ENCODE peak calls at places on chromosomes 3 and 15, in six cellular contexts. One of them, this sample, is unnamed.

GRCh38 chr3:142444343-142444742 is 3.5 kb downstream of the XRN1 start:
- DNase-seq in CD8-positive, alpha-beta T cell: no peak
- DNase-seq in endothelial cell of umbilical vein: no peak
- DNase-seq in left ventricle myocardium inferior: no peak
- DNase-seq in neuronal stem cell: no peak
- DNase-seq in CD8-positive, alpha-beta memory T cell: no peak
- DNase-seq in this sample: no peak

GRCh38 chr15:44501768-44502366 is 35.1 kb upstream of the EIF3J start:
- DNase-seq in CD8-positive, alpha-beta T cell: no peak
- DNase-seq in endothelial cell of umbilical vein: peak; percentile 50
- DNase-seq in left ventricle myocardium inferior: no peak
- DNase-seq in neuronal stem cell: peak; percentile 1
- DNase-seq in CD8-positive, alpha-beta memory T cell: peak; percentile 13
- DNase-seq in this sample: peak; percentile 31

GRCh38 chr15:61383421-61383820 is 154.3 kb upstream of the RORA start:
- DNase-seq in CD8-positive, alpha-beta T cell: no peak
- DNase-seq in endothelial cell of umbilical vein: no peak
- DNase-seq in left ventricle myocardium inferior: no peak
- DNase-seq in neuronal stem cell: no peak
- DNase-seq in CD8-positive, alpha-beta memory T cell: no peak
- DNase-seq in this sample: no peak

GRCh38 chr15:77064539-77065308 is 6.2 kb downstream of the TSPAN3 start:
- DNase-seq in CD8-positive, alpha-beta T cell: no peak
- DNase-seq in endothelial cell of umbilical vein: peak; percentile 86
- DNase-seq in left ventricle myocardium inferior: no peak
- DNase-seq in neuronal stem cell: no peak
- DNase-seq in CD8-positive, alpha-beta memory T cell: no peak
- DNase-seq in this sample: peak; percentile 56

GRCh38 chr3:166274996-166275395 is 437.8 kb upstream of the BCHE start:
- DNase-seq in CD8-positive, alpha-beta T cell: no peak
- DNase-seq in endothelial cell of umbilical vein: no peak
- DNase-seq in left ventricle myocardium inferior: no peak
- DNase-seq in neuronal stem cell: no peak
- DNase-seq in CD8-positive, alpha-beta memory T cell: no peak
- DNase-seq in this sample: no peak

GRCh38 chr3:100254168-100254777 is 6.5 kb upstream of the TBC1D23 start:
- DNase-seq in CD8-positive, alpha-beta T cell: peak; percentile 15
- DNase-seq in endothelial cell of umbilical vein: peak; percentile 75
- DNase-seq in left ventricle myocardium inferior: peak; percentile 29
- DNase-seq in neuronal stem cell: peak; percentile 54
- DNase-seq in CD8-positive, alpha-beta memory T cell: peak; percentile 15
- DNase-seq in this sample: peak; percentile 54

GRCh38 chr3:71998995-71999673 is 214.2 kb upstream of the PROK2 start:
- DNase-seq in CD8-positive, alpha-beta T cell: no peak
- DNase-seq in endothelial cell of umbilical vein: no peak
- DNase-seq in left ventricle myocardium inferior: no peak
- DNase-seq in neuronal stem cell: no peak
- DNase-seq in CD8-positive, alpha-beta memory T cell: no peak
- DNase-seq in this sample: no peak

GRCh38 chr15:70149667-70150404 is 52.1 kb upstream of the TLE3 start:
- DNase-seq in CD8-positive, alpha-beta T cell: no peak
- DNase-seq in endothelial cell of umbilical vein: no peak
- DNase-seq in left ventricle myocardium inferior: no peak
- DNase-seq in neuronal stem cell: no peak
- DNase-seq in CD8-positive, alpha-beta memory T cell: no peak
- DNase-seq in this sample: no peak

GRCh38 chr3:58776231-58776630 is 109.7 kb upstream of the FAM3D start:
- DNase-seq in CD8-positive, alpha-beta T cell: no peak
- DNase-seq in endothelial cell of umbilical vein: no peak
- DNase-seq in left ventricle myocardium inferior: no peak
- DNase-seq in neuronal stem cell: no peak
- DNase-seq in CD8-positive, alpha-beta memory T cell: no peak
- DNase-seq in this sample: no peak

GRCh38 chr15:88745075-88745474 is 58.2 kb upstream of the ACAN start:
- DNase-seq in CD8-positive, alpha-beta T cell: no peak
- DNase-seq in endothelial cell of umbilical vein: peak; percentile 53
- DNase-seq in left ventricle myocardium inferior: no peak
- DNase-seq in neuronal stem cell: no peak
- DNase-seq in CD8-positive, alpha-beta memory T cell: no peak
- DNase-seq in this sample: no peak

GRCh38 chr15:75233504-75234190 is 24.5 kb upstream of the GOLGA6C start:
- DNase-seq in CD8-positive, alpha-beta T cell: no peak
- DNase-seq in endothelial cell of umbilical vein: no peak
- DNase-seq in left ventricle myocardium inferior: peak; percentile 10
- DNase-seq in neuronal stem cell: no peak
- DNase-seq in CD8-positive, alpha-beta memory T cell: no peak
- DNase-seq in this sample: no peak

GRCh38 chr3:141798455-141798854 is 35.2 kb downstream of the GRK7 start:
- DNase-seq in CD8-positive, alpha-beta T cell: no peak
- DNase-seq in endothelial cell of umbilical vein: no peak
- DNase-seq in left ventricle myocardium inferior: peak; percentile 36
- DNase-seq in neuronal stem cell: no peak
- DNase-seq in CD8-positive, alpha-beta memory T cell: no peak
- DNase-seq in this sample: no peak

DNA sequence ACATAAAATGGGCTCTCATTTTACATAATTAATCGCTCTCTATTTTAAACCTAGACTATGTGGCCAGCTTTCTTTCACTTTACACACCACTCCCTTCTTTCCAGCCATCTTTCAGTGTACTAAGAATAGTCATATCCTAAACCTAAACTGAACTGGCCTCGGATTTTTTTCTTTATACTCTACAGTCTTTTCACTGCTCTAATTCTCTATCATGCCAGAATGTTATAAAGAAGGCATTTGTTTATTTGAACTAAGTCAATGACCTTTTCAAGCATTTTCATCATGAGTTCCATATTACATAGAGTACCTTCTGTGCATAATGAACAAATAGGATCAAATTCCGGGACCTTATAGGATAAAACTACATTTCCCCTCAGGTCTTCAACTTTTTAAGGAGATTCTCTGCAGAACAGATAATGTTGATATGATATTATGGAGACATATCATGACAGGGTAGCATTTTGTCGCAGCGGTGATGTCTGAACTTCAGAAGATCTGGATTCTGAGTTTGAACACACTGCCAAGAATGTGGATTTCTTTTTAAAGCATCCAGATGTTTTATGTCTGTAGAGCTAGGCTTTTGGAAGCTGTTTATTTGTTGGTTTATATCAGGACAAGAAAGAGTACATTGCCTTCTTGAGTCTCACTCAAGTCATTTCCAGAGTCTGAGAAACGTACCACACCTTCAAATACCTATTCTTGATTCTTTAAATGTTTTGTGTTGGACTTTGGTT is 1047.3 kb downstream of the MCTP2 start:
- DNase-seq in CD8-positive, alpha-beta T cell: no peak
- DNase-seq in endothelial cell of umbilical vein: no peak
- DNase-seq in left ventricle myocardium inferior: no peak
- DNase-seq in neuronal stem cell: no peak
- DNase-seq in CD8-positive, alpha-beta memory T cell: no peak
- DNase-seq in this sample: no peak
- H3K27ac ChIP-seq in CD8-positive, alpha-beta T cell: no peak overlapping the region
- H3K27ac ChIP-seq in endothelial cell of umbilical vein: no peak overlapping the region
- H3K27ac ChIP-seq in left ventricle myocardium inferior: peak overlapping the region; percentile 51
- H3K27ac ChIP-seq in neuronal stem cell: no peak overlapping the region
- H3K27ac ChIP-seq in CD8-positive, alpha-beta memory T cell: no peak overlapping the region
- H3K27ac ChIP-seq in this sample: no peak overlapping the region

GRCh38 chr3:114572364-114573062 is 278.7 kb downstream of the TIGIT start:
- DNase-seq in CD8-positive, alpha-beta T cell: no peak
- DNase-seq in endothelial cell of umbilical vein: no peak
- DNase-seq in left ventricle myocardium inferior: no peak
- DNase-seq in neuronal stem cell: no peak
- DNase-seq in CD8-positive, alpha-beta memory T cell: no peak
- DNase-seq in this sample: no peak
- H3K4me1 ChIP-seq in CD8-positive, alpha-beta T cell: no peaks in the 10 kb centered on the region
- H3K4me1 ChIP-seq in endothelial cell of umbilical vein: peaks cover 10% of the 10 kb centered on the region
- H3K4me1 ChIP-seq in left ventricle myocardium inferior: peaks cover 86% of the 10 kb centered on the region
- H3K4me1 ChIP-seq in neuronal stem cell: peaks cover 4% of the 10 kb centered on the region
- H3K4me1 ChIP-seq in CD8-positive, alpha-beta memory T cell: no peaks in the 10 kb centered on the region
- H3K4me1 ChIP-seq in this sample: peaks cover 2% of the 10 kb centered on the region

GRCh38 chr3:90010341-90010740 is 902.9 kb downstream of the EPHA3 start:
- DNase-seq in CD8-positive, alpha-beta T cell: no peak
- DNase-seq in endothelial cell of umbilical vein: no peak
- DNase-seq in left ventricle myocardium inferior: no peak
- DNase-seq in neuronal stem cell: no peak
- DNase-seq in CD8-positive, alpha-beta memory T cell: no peak
- DNase-seq in this sample: no peak

GRCh38 chr3:90011596-90011995 is 904.2 kb downstream of the EPHA3 start:
- DNase-seq in CD8-positive, alpha-beta T cell: no peak
- DNase-seq in endothelial cell of umbilical vein: no peak
- DNase-seq in left ventricle myocardium inferior: no peak
- DNase-seq in neuronal stem cell: no peak
- DNase-seq in CD8-positive, alpha-beta memory T cell: no peak
- DNase-seq in this sample: no peak

GRCh38 chr3:90007786-90008499 is 900.5 kb downstream of the EPHA3 start:
- DNase-seq in CD8-positive, alpha-beta T cell: no peak
- DNase-seq in endothelial cell of umbilical vein: no peak
- DNase-seq in left ventricle myocardium inferior: peak; percentile 17
- DNase-seq in neuronal stem cell: no peak
- DNase-seq in CD8-positive, alpha-beta memory T cell: no peak
- DNase-seq in this sample: no peak

GRCh38 chr3:90011996-90012395 is 904.6 kb downstream of the EPHA3 start:
- DNase-seq in CD8-positive, alpha-beta T cell: no peak
- DNase-seq in endothelial cell of umbilical vein: no peak
- DNase-seq in left ventricle myocardium inferior: no peak
- DNase-seq in neuronal stem cell: no peak
- DNase-seq in CD8-positive, alpha-beta memory T cell: no peak
- DNase-seq in this sample: no peak

DNA sequence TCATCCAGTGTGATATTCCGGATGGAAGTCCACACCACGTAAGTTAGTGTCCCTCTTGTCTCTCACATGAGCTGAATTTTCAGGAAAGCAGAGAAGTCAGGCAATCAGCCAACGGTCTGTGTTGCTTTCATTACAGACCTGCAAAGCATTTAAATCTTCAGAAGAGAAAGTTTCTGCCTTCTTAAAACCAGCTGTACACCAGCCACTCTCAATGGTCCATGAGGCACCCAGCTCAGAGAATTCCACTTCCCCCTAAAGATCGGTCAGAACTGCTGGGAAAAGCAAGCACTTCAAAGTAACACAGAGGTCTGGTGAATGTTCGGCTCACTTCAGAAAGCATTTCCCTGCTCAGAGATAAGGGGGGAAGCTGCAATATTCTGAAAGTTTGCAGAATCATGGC is 903.7 kb downstream of the EPHA3 start:
- DNase-seq in CD8-positive, alpha-beta T cell: no peak
- DNase-seq in endothelial cell of umbilical vein: no peak
- DNase-seq in left ventricle myocardium inferior: no peak
- DNase-seq in neuronal stem cell: no peak
- DNase-seq in CD8-positive, alpha-beta memory T cell: no peak
- DNase-seq in this sample: no peak
- H3K27ac ChIP-seq in CD8-positive, alpha-beta T cell: no peak overlapping the region
- H3K27ac ChIP-seq in endothelial cell of umbilical vein: no peak overlapping the region
- H3K27ac ChIP-seq in left ventricle myocardium inferior: peak overlapping the region; percentile 26
- H3K27ac ChIP-seq in neuronal stem cell: no peak overlapping the region
- H3K27ac ChIP-seq in CD8-positive, alpha-beta memory T cell: no peak overlapping the region
- H3K27ac ChIP-seq in this sample: no peak overlapping the region

DNA sequence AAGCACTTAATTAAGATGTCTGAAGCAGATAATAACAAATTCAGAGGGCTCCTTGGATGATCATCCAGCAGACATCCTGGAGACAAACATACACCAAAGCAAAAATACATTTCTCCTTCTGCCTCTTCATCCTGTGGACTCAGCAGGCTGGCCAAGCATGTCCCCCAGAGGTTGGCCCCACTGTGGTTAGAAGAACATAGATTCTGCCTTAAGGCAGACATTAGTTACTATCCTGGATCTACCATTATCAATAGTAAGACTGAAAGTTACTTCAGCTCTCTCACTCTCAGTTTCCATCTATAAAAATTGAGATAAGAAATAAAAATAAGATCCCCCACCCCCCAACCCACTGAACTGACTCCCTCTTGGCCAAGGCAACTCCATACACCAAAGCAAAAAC is 28.6 kb upstream of the TGFBR2 start:
- DNase-seq in CD8-positive, alpha-beta T cell: no peak
- DNase-seq in endothelial cell of umbilical vein: no peak
- DNase-seq in left ventricle myocardium inferior: no peak
- DNase-seq in neuronal stem cell: no peak
- DNase-seq in CD8-positive, alpha-beta memory T cell: no peak
- DNase-seq in this sample: no peak
- H3K4me1 ChIP-seq in CD8-positive, alpha-beta T cell: no peaks in the 10 kb centered on the region
- H3K4me1 ChIP-seq in endothelial cell of umbilical vein: no peaks in the 10 kb centered on the region
- H3K4me1 ChIP-seq in left ventricle myocardium inferior: peaks cover 18% of the 10 kb centered on the region
- H3K4me1 ChIP-seq in neuronal stem cell: no peaks in the 10 kb centered on the region
- H3K4me1 ChIP-seq in CD8-positive, alpha-beta memory T cell: no peaks in the 10 kb centered on the region
- H3K4me1 ChIP-seq in this sample: peaks cover 2% of the 10 kb centered on the region

GRCh38 chr3:47444103-47444502 is 31.6 kb downstream of the SCAP start:
- DNase-seq in CD8-positive, alpha-beta T cell: no peak
- DNase-seq in endothelial cell of umbilical vein: no peak
- DNase-seq in left ventricle myocardium inferior: no peak
- DNase-seq in neuronal stem cell: no peak
- DNase-seq in CD8-positive, alpha-beta memory T cell: no peak
- DNase-seq in this sample: no peak
- H3K27ac ChIP-seq in CD8-positive, alpha-beta T cell: no peak overlapping the region
- H3K27ac ChIP-seq in endothelial cell of umbilical vein: no peak overlapping the region
- H3K27ac ChIP-seq in left ventricle myocardium inferior: peak overlapping the region; percentile 93
- H3K27ac ChIP-seq in neuronal stem cell: no peak overlapping the region
- H3K27ac ChIP-seq in CD8-positive, alpha-beta memory T cell: no peak overlapping the region
- H3K27ac ChIP-seq in this sample: peak overlapping the region; percentile 46

DNA sequence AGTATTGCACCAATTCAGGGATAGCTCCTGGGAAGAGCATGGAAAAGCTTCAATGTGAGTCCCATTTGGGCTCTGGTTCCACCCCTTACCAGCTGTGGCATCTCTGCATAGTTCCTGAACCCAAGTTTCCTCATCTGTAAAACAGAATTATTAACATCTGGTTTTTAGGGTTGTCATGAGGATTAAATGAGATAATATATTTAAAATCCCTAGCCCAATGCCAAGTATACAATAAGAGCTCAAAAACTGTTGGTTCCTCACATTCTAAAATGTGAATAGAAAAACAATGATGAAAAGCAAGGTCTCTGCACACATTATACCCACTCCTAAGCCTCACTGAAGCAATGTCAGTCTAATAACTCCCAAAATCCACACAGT is 237.3 kb upstream of the WNT5A start:
- DNase-seq in CD8-positive, alpha-beta T cell: no peak
- DNase-seq in endothelial cell of umbilical vein: no peak
- DNase-seq in left ventricle myocardium inferior: no peak
- DNase-seq in neuronal stem cell: no peak
- DNase-seq in CD8-positive, alpha-beta memory T cell: no peak
- DNase-seq in this sample: no peak
- H3K4me1 ChIP-seq in CD8-positive, alpha-beta T cell: no peaks in the 10 kb centered on the region
- H3K4me1 ChIP-seq in endothelial cell of umbilical vein: no peaks in the 10 kb centered on the region
- H3K4me1 ChIP-seq in left ventricle myocardium inferior: no peaks in the 10 kb centered on the region
- H3K4me1 ChIP-seq in neuronal stem cell: peaks cover 10% of the 10 kb centered on the region
- H3K4me1 ChIP-seq in CD8-positive, alpha-beta memory T cell: no peaks in the 10 kb centered on the region
- H3K4me1 ChIP-seq in this sample: no peaks in the 10 kb centered on the region

GRCh38 chr3:171743327-171744054 is 66.8 kb downstream of the PLD1 start:
- DNase-seq in CD8-positive, alpha-beta T cell: no peak
- DNase-seq in endothelial cell of umbilical vein: no peak
- DNase-seq in left ventricle myocardium inferior: no peak
- DNase-seq in neuronal stem cell: no peak
- DNase-seq in CD8-positive, alpha-beta memory T cell: no peak
- DNase-seq in this sample: no peak
- H3K27ac ChIP-seq in CD8-positive, alpha-beta T cell: no peak overlapping the region
- H3K27ac ChIP-seq in endothelial cell of umbilical vein: no peak overlapping the region
- H3K27ac ChIP-seq in left ventricle myocardium inferior: peak overlapping the region; percentile 77
- H3K27ac ChIP-seq in neuronal stem cell: no peak overlapping the region
- H3K27ac ChIP-seq in CD8-positive, alpha-beta memory T cell: no peak overlapping the region
- H3K27ac ChIP-seq in this sample: no peak overlapping the region